ENCODE peak calls at places on chromosomes 13 and 19, in ten cellular contexts. Z is HCT116, H is stomach, P is H1, A is GM12891, E is GM12878, D is suprapubic skin, R is endothelial cell of umbilical vein, G is vagina, Q is breast epithelium. O is an unnamed sample.

GRCh38 chr13:60837806-60838205 is 440.8 kb downstream of the TDRD3 start:
- DNase-seq in Z (no peak), H (no peak), P (no peak), A (no peak), E (no peak), D (no peak), R (no peak), G (no peak), Q (no peak), O (no peak)

GRCh38 chr13:109940637-109941036 is 154.3 kb upstream of the IRS2 start:
- DNase-seq in Z (no peak), H (no peak), P (no peak), A (no peak), E (no peak), D (no peak), R (no peak), G (no peak), Q (no peak), O (no peak)

GRCh38 chr13:33176526-33176925 is 109.0 kb downstream of the STARD13 start:
- DNase-seq in Z (no peak), H (no peak), P (no peak), A (no peak), E (no peak), D (no peak), R (no peak), G (no peak), Q (no peak), O (no peak)

GRCh38 chr13:80828759-80829158 is 487.8 kb upstream of the SPRY2 start:
- DNase-seq in Z (no peak), H (no peak), P (no peak), A (no peak), E (no peak), D (no peak), R (no peak), G (no peak), Q (no peak), O (no peak)

GRCh38 chr13:93708323-93709075 is 481.9 kb downstream of the GPC6 start:
- DNase-seq in Z (no peak), H (no peak), P (no peak), A (no peak), E (no peak), D (no peak), R (no peak), G (no peak), Q (no peak), O (no peak)

GRCh38 chr13:112132619-112133018 is 65.7 kb downstream of the SOX1 start:
- DNase-seq in Z (no peak), H (peak; percentile 18), P (no peak), A (no peak), E (no peak), D (no peak), R (no peak), G (no peak), Q (peak; percentile 10), O (no peak)

GRCh38 chr19:28037186-28037585 is 1175.8 kb downstream of the UQCRFS1 start:
- DNase-seq in Z (no peak), H (no peak), P (no peak), A (no peak), E (no peak), D (no peak), R (no peak), G (no peak), Q (no peak), O (no peak)

GRCh38 chr13:79654520-79654919 is 173.6 kb downstream of the NDFIP2 start:
- DNase-seq in Z (no peak), H (no peak), P (no peak), A (no peak), E (no peak), D (no peak), R (no peak), G (no peak), Q (no peak), O (no peak)

GRCh38 chr19:47312366-47313006 is 2.8 kb downstream of the C5AR1 start:
- DNase-seq in Z (no peak), H (no peak), P (no peak), A (no peak), E (no peak), D (no peak), R (no peak), G (no peak), Q (no peak), O (no peak)

GRCh38 chr19:47309038-47309437 is 623 bp upstream of the C5AR1 start:
- DNase-seq in Z (no peak), H (no peak), P (no peak), A (no peak), E (no peak), D (no peak), R (no peak), G (no peak), Q (no peak), O (no peak)

GRCh38 chr19:47310323-47310722 is 662 bp downstream of the C5AR1 start:
- DNase-seq in Z (no peak), H (no peak), P (no peak), A (no peak), E (no peak), D (no peak), R (no peak), G (no peak), Q (no peak), O (no peak)

GRCh38 chr19:47310819-47311218 is 1.2 kb downstream of the C5AR1 start:
- DNase-seq in Z (no peak), H (peak; percentile 54), P (no peak), A (no peak), E (no peak), D (no peak), R (no peak), G (no peak), Q (no peak), O (no peak)

GRCh38 chr19:47309608-47310007 is at the start of gene C5AR1:
- DNase-seq in Z (no peak), H (no peak), P (no peak), A (no peak), E (no peak), D (no peak), R (no peak), G (no peak), Q (no peak), O (no peak)
- TF ChIP-seq POLR2A in Z (no peak), H (no peak), P (no peak), A (no peak), E (no peak), D (no peak), R (no peak), G (no peak), Q (no peak), O (no peak)

GRCh38 chr19:44746616-44746945 is 1.9 kb upstream of the BCL3 start:
- DNase-seq in Z (no peak), H (no peak), P (no peak), A (no peak), E (no peak), D (no peak), R (no peak), G (no peak), Q (no peak), O (no peak)

GRCh38 chr19:44746946-44747738 is 1.4 kb upstream of the BCL3 start:
- DNase-seq in Z (peak; percentile 81), H (peak; percentile 93), P (peak; percentile 92), A (peak; percentile 59), E (peak; percentile 59), D (peak; percentile 97), R (peak; percentile 90), G (peak; percentile 99), Q (peak; percentile 95), O (peak; percentile 65)

GRCh38 chr19:44749318-44749717 is 810 bp downstream of the BCL3 start:
- DNase-seq in Z (no peak), H (no peak), P (no peak), A (no peak), E (no peak), D (no peak), R (no peak), G (no peak), Q (no peak), O (no peak)

GRCh38 chr19:44748426-44749254 is at the start of gene BCL3:
- DNase-seq in Z (no peak), H (peak; percentile 80), P (no peak), A (peak; percentile 68), E (no peak), D (peak; percentile 77), R (peak; percentile 40), G (no peak), Q (peak; percentile 68), O (peak; percentile 67)

DNA sequence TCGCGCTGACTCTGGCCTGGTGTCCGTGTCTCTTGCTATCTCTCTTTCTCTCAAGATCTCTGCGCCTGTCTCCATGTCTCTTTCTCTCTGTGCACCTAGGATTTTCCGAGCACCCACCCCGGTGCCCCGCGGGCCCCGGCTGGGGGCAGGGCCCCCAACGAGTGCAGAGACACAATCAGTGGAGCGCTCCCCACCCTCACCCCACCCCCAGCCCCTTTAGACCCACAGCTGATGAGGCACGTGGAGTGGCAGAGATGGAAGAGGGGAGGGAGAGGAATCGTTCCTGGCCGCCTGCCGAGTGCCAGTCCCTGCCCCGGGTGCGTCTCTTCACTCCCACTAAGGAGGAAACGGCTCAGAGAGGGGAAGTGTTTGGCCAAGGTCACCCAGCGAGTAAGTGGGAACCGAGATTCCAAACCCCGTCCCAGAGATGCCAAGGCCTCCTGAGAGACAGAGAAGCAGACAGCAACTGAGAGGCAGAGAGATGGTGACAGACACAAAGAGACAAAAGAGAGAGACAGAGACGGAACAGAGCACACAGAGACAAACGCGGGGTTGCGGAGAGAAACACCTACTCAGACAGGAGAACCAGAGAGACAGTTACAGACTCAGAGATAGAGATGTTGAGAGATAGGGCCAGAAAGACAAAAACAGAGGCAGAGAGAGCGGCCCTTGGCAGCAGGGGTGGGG is 626 bp upstream of the BCL3 start:
- DNase-seq in Z (no peak), H (peak; percentile 69), P (peak; percentile 59), A (no peak), E (no peak), D (peak; percentile 89), R (peak; percentile 76), G (no peak), Q (no peak), O (no peak)
- TF ChIP-seq POLR2AphosphoS5 in Z (no peak), H (no peak), P (no peak), A (no peak), E (no peak), D (no peak), R (peak; percentile 5), G (peak; percentile 35), Q (peak; percentile 10), O (no peak)

DNA sequence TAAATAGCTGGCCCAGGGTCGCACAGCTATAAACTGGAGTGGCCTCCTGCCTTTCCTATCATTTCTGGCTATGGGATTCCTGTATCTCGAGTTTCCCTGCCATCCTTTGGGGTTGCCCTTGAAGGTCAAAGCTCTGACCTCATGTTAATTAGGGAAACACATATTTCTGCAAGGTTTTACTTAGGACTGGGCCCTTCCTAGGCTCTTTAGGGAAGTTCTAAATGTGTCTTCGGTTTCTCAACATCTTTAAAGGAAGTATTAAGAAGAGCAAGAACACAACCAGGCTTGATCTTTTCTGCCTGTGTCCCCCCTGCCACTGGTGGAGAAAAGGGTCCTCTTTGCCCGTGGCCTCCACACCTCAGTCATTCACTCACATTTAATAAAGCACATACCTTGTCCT is 10.8 kb downstream of the LCP1 start:
- DNase-seq in Z (no peak), H (no peak), P (no peak), A (no peak), E (no peak), D (no peak), R (no peak), G (no peak), Q (no peak), O (no peak)
- TF ChIP-seq POLR2A in Z (no peak), H (no peak), P (no peak), A (no peak), E (no peak), D (no peak), R (no peak), G (no peak), Q (no peak), O (no peak)

DNA sequence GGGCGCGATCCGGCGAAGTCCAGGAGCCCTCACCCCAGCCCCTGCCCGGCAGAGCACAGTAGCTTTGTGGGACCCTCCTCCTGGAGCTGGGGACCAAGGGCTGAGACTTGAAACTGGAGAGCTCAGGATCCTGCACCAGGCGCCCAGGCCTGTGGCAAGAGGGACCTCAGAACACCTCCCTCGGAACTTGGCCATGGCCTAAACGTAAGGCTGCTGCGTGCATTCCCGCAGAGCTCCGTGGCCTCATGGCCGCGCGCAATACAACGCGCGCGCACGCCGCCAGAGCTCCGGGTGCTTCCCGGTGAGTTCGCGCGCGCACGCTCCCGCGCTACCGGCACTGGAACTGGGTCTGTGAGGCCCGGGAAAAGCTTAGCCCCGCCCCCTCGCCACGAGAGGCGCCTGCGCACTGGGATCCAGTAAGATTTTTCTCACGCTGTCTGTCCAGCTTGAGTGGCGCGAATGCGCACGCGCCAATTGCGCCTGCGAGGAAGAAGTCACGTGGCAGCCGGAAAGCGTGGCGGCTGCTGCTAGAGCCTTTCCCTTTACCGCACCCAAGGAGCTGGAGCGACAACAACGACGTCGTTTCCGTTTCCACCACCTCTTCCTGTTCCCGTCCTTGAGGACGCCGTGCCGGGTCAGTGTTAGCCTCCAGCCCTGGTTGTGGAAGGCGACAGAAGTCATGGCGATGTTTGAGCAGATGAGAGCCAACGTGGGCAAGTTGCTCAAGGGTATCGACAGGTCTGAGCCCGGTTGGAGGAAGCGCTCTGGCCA is at the start of gene EIF3K:
- DNase-seq in Z (peak; percentile 97), H (peak; percentile 99), P (peak; percentile 100), A (peak; percentile 88), E (peak; percentile 97), D (peak; percentile 99), R (peak; percentile 99), G (peak; percentile 99), Q (peak; percentile 99), O (peak; percentile 87)
- TF ChIP-seq POLR2AphosphoS5 in Z (peak; percentile 87), H (peak; percentile 94), P (peak; percentile 73), A (peak; percentile 97), E (peak; percentile 98), D (peak; percentile 53), R (peak; percentile 91), G (peak; percentile 92), Q (peak; percentile 89), O (peak; percentile 97)